ENCODE peak calls at places on chromosomes 7 and 10, in nine cellular contexts. D, I, E, H, U, Z, B, V and A are unnamed samples.

GRCh38 chr7:47452295-47452694 is 129.6 kb downstream of the TNS3 start:
- DNase-seq in D (no peak), I (no peak), E (no peak), H (no peak), U (no peak), Z (no peak), B (no peak), V (no peak), A (no peak)

GRCh38 chr10:64096941-64097340 is 575.7 kb downstream of the REEP3 start:
- DNase-seq in D (no peak), I (no peak), E (no peak), H (no peak), U (no peak), Z (no peak), B (no peak), V (no peak), A (no peak)

GRCh38 chr7:18829518-18830252 is 287.8 kb downstream of the TWIST1 start:
- DNase-seq in D (no peak), I (no peak), E (no peak), H (peak), U (no peak), Z (no peak), B (peak), V (no peak), A (no peak)

GRCh38 chr7:98488167-98488566 is 87.3 kb upstream of the BAIAP2L1 start:
- DNase-seq in D (no peak), I (no peak), E (no peak), H (no peak), U (no peak), Z (no peak), B (no peak), V (no peak), A (no peak)

GRCh38 chr10:132875435-132875834 is 66.9 kb downstream of the CFAP46 start:
- DNase-seq in D (no peak), I (no peak), E (no peak), H (no peak), U (no peak), Z (no peak), B (no peak), V (no peak), A (no peak)

GRCh38 chr7:66957595-66958290 is 36.7 kb downstream of the TMEM248 start:
- DNase-seq in D (no peak), I (no peak), E (no peak), H (no peak), U (no peak), Z (no peak), B (no peak), V (no peak), A (no peak)

GRCh38 chr10:44978570-44979280 is at the start of gene DEPP1:
- DNase-seq in D (no peak), I (peak), E (peak), H (peak), U (no peak), Z (peak), B (peak), V (no peak), A (peak)

GRCh38 chr10:103333934-103334520 is 16.9 kb downstream of the PCGF6 start:
- DNase-seq in D (no peak), I (no peak), E (no peak), H (peak), U (no peak), Z (no peak), B (peak), V (no peak), A (no peak)